ENCODE peak calls at places on chromosomes 12 and 14, in five cellular contexts. One of them, this sample, is unnamed.

GRCh38 chr12:1781770-1782169 is 38.6 kb upstream of the LRTM2 start:
- DNase-seq in activated T-cell treated with anti-CD3 and anti-CD28 coated beads, Interleukin-2, amount 50 U/mL, for 4 hours: no peak
- DNase-seq in tibial artery: no peak
- DNase-seq in nephron progenitor cell: no peak
- DNase-seq in endothelial cell: no peak
- DNase-seq in this sample: no peak

GRCh38 chr12:63668028-63668799 is at the start of gene DPY19L2:
- DNase-seq in activated T-cell treated with anti-CD3 and anti-CD28 coated beads, Interleukin-2, amount 50 U/mL, for 4 hours: peak
- DNase-seq in tibial artery: peak
- DNase-seq in nephron progenitor cell: peak
- DNase-seq in endothelial cell: peak
- DNase-seq in this sample: no peak

GRCh38 chr12:84397846-84398245 is 514.8 kb downstream of the SLC6A15 start:
- DNase-seq in activated T-cell treated with anti-CD3 and anti-CD28 coated beads, Interleukin-2, amount 50 U/mL, for 4 hours: no peak
- DNase-seq in tibial artery: no peak
- DNase-seq in nephron progenitor cell: no peak
- DNase-seq in endothelial cell: no peak
- DNase-seq in this sample: no peak

GRCh38 chr14:91911474-91912032 is 35.9 kb downstream of the FBLN5 start:
- DNase-seq in activated T-cell treated with anti-CD3 and anti-CD28 coated beads, Interleukin-2, amount 50 U/mL, for 4 hours: peak
- DNase-seq in tibial artery: no peak
- DNase-seq in nephron progenitor cell: peak
- DNase-seq in endothelial cell: peak
- DNase-seq in this sample: no peak

GRCh38 chr14:69315302-69315701 is 55.3 kb downstream of the GALNT16 start:
- DNase-seq in activated T-cell treated with anti-CD3 and anti-CD28 coated beads, Interleukin-2, amount 50 U/mL, for 4 hours: no peak
- DNase-seq in tibial artery: no peak
- DNase-seq in nephron progenitor cell: no peak
- DNase-seq in endothelial cell: no peak
- DNase-seq in this sample: peak

GRCh38 chr12:23662966-23663365 is 286.5 kb downstream of the SOX5 start:
- DNase-seq in activated T-cell treated with anti-CD3 and anti-CD28 coated beads, Interleukin-2, amount 50 U/mL, for 4 hours: no peak
- DNase-seq in tibial artery: peak
- DNase-seq in nephron progenitor cell: no peak
- DNase-seq in endothelial cell: no peak
- DNase-seq in this sample: no peak

GRCh38 chr14:101708853-101709532 is 52.5 kb upstream of the PPP2R5C start:
- DNase-seq in activated T-cell treated with anti-CD3 and anti-CD28 coated beads, Interleukin-2, amount 50 U/mL, for 4 hours: no peak
- DNase-seq in tibial artery: no peak
- DNase-seq in nephron progenitor cell: no peak
- DNase-seq in endothelial cell: no peak
- DNase-seq in this sample: no peak

GRCh38 chr12:130849561-130850417 is 10.7 kb upstream of the STX2 start:
- DNase-seq in activated T-cell treated with anti-CD3 and anti-CD28 coated beads, Interleukin-2, amount 50 U/mL, for 4 hours: no peak
- DNase-seq in tibial artery: no peak
- DNase-seq in nephron progenitor cell: no peak
- DNase-seq in endothelial cell: no peak
- DNase-seq in this sample: no peak

GRCh38 chr14:89351958-89352404 is 65.1 kb downstream of the FOXN3 start:
- DNase-seq in activated T-cell treated with anti-CD3 and anti-CD28 coated beads, Interleukin-2, amount 50 U/mL, for 4 hours: no peak
- DNase-seq in tibial artery: no peak
- DNase-seq in nephron progenitor cell: peak
- DNase-seq in endothelial cell: no peak
- DNase-seq in this sample: peak

GRCh38 chr12:3135522-3136461 is 58.6 kb downstream of the TSPAN9 start:
- DNase-seq in activated T-cell treated with anti-CD3 and anti-CD28 coated beads, Interleukin-2, amount 50 U/mL, for 4 hours: no peak
- DNase-seq in tibial artery: peak
- DNase-seq in nephron progenitor cell: peak
- DNase-seq in endothelial cell: peak
- DNase-seq in this sample: no peak

GRCh38 chr14:49870908-49871307 is 18.3 kb upstream of the NEMF start:
- DNase-seq in activated T-cell treated with anti-CD3 and anti-CD28 coated beads, Interleukin-2, amount 50 U/mL, for 4 hours: no peak
- DNase-seq in tibial artery: no peak
- DNase-seq in nephron progenitor cell: no peak
- DNase-seq in endothelial cell: no peak
- DNase-seq in this sample: no peak

GRCh38 chr14:64673748-64674147 is 30.5 kb upstream of the PLEKHG3 start:
- DNase-seq in activated T-cell treated with anti-CD3 and anti-CD28 coated beads, Interleukin-2, amount 50 U/mL, for 4 hours: no peak
- DNase-seq in tibial artery: no peak
- DNase-seq in nephron progenitor cell: no peak
- DNase-seq in endothelial cell: no peak
- DNase-seq in this sample: no peak